ENCODE peak calls at places on chromosomes 3 and 15, in seven cellular contexts. W is NCI-H69; K is stimulated activated naive CD4-positive, alpha-beta T cell treated with Interleukin-2 at 50 U/mL for 16 hours; F is H54; C is stimulated activated CD8-positive, alpha-beta memory T cell treated with anti-CD3 and anti-CD28 coated beads, Interleukin-7, amount 100 ng/mL, for 1 hour; H is nucleus accumbens; O is ovary. M is an unnamed sample.

GRCh38 chr3:111723293-111723963 is 128.3 kb upstream of the ZBED2 start:
- DNase-seq in W (peak), K (no peak), F (no peak), C (no peak), H (no peak), O (no peak), M (no peak)

GRCh38 chr3:137709011-137709601 is 55.0 kb upstream of the SOX14 start:
- DNase-seq in W (peak), K (no peak), F (peak), C (no peak), H (no peak), O (no peak), M (no peak)

GRCh38 chr3:113557374-113557773 is 25.0 kb downstream of the SIDT1 start:
- DNase-seq in W (no peak), K (no peak), F (no peak), C (no peak), H (no peak), O (no peak), M (no peak)

GRCh38 chr15:34039506-34040123 is 611 bp upstream of the AVEN start:
- DNase-seq in W (peak), K (peak), F (no peak), C (no peak), H (no peak), O (no peak), M (peak)

GRCh38 chr3:29893024-29893554 is 612.2 kb downstream of the RBMS3 start:
- DNase-seq in W (no peak), K (no peak), F (no peak), C (no peak), H (no peak), O (no peak), M (no peak)

GRCh38 chr3:193190387-193190786 is 50.6 kb upstream of the PLAAT1 start:
- DNase-seq in W (peak), K (no peak), F (peak), C (no peak), H (no peak), O (no peak), M (peak)

GRCh38 chr3:109532257-109533216 is 195.2 kb upstream of the DPPA4 start:
- DNase-seq in W (no peak), K (peak), F (no peak), C (no peak), H (no peak), O (no peak), M (peak)

GRCh38 chr3:355622-356021 is 159.1 kb downstream of the CHL1 start:
- DNase-seq in W (no peak), K (no peak), F (no peak), C (no peak), H (no peak), O (peak), M (no peak)

GRCh38 chr15:37056168-37056893 is 44.0 kb downstream of the MEIS2 start:
- DNase-seq in W (peak), K (no peak), F (no peak), C (no peak), H (no peak), O (no peak), M (no peak)

GRCh38 chr3:30221622-30222021 is 384.8 kb upstream of the TGFBR2 start:
- DNase-seq in W (no peak), K (no peak), F (no peak), C (no peak), H (no peak), O (no peak), M (peak)

GRCh38 chr3:48546203-48546829 is 10.3 kb downstream of the PFKFB4 start:
- DNase-seq in W (no peak), K (no peak), F (no peak), C (no peak), H (no peak), O (no peak), M (no peak)